ENCODE peak calls at places on chromosomes 11 and 22, in four cellular contexts. E is skeletal muscle cell, T is HTR-8/SVneo, U is germinal center. J is an unnamed sample.

GRCh38 chr11:118744001-118744400 is 47.0 kb downstream of the DDX6 start:
- DNase-seq in E (no peak), T (no peak), U (no peak), J (peak)

GRCh38 chr11:104573431-104573830 is 324.8 kb downstream of the CASP12 start:
- DNase-seq in E (peak), T (peak), U (no peak), J (peak)

GRCh38 chr11:2298795-2299747 is 2.6 kb downstream of the C11orf21 start:
- DNase-seq in E (no peak), T (peak), U (no peak), J (no peak)

GRCh38 chr11:11047851-11048610 is 190.2 kb upstream of the ZBED5 start:
- DNase-seq in E (no peak), T (no peak), U (no peak), J (no peak)

GRCh38 chr22:39960791-39961746 is 872 bp downstream of the TMA7B start:
- DNase-seq in E (peak), T (peak), U (no peak), J (peak)

GRCh38 chr22:19149047-19149883 is 827 bp downstream of the GSC2 start:
- DNase-seq in E (no peak), T (no peak), U (peak), J (no peak)

GRCh38 chr22:25282346-25282670 is 62.9 kb downstream of the CRYBB2 start:
- DNase-seq in E (no peak), T (no peak), U (peak), J (no peak)

GRCh38 chr22:24514241-24515024 is 19.3 kb downstream of the UPB1 start:
- DNase-seq in E (no peak), T (no peak), U (no peak), J (no peak)

GRCh38 chr11:95671768-95672167 is 117.8 kb downstream of the FAM76B start:
- DNase-seq in E (no peak), T (no peak), U (no peak), J (peak)

GRCh38 chr11:22133785-22134184 is 59.1 kb upstream of the ANO5 start:
- DNase-seq in E (no peak), T (no peak), U (no peak), J (no peak)

GRCh38 chr11:65008873-65009272 is 5.1 kb upstream of the ARL2 start:
- DNase-seq in E (no peak), T (no peak), U (no peak), J (no peak)

GRCh38 chr11:110720646-110721283 is 8.5 kb upstream of the ARHGAP20 start:
- DNase-seq in E (peak), T (no peak), U (no peak), J (no peak)

GRCh38 chr11:108302121-108302785 is 79.4 kb downstream of the ATM start:
- DNase-seq in E (peak), T (no peak), U (no peak), J (no peak)

GRCh38 chr11:102813484-102813883 is 15.5 kb upstream of the MMP1 start:
- DNase-seq in E (no peak), T (no peak), U (no peak), J (no peak)

GRCh38 chr11:65591939-65592814 is 3.4 kb downstream of the KCNK7 start:
- DNase-seq in E (no peak), T (no peak), U (no peak), J (no peak)

GRCh38 chr11:117411736-117412135 is 84.1 kb downstream of the CEP164 start:
- DNase-seq in E (no peak), T (no peak), U (no peak), J (no peak)

J was measured in fibroblast of the conjunctiva.